ENCODE peak calls at places on chromosome 15, in six cellular contexts. One of them, this sample, is unnamed.

GRCh38 chr15:80342148-80342547 is 62.0 kb upstream of the ARNT2 start:
- DNase-seq in putamen: no peak
- DNase-seq in neural crest cell: no peak
- DNase-seq in activated effector memory CD4-positive, alpha-beta T cell treated with anti-CD3 and anti-CD28 coated beads, Interleukin-2, amount 50 U/mL, for 16 hours: no peak
- DNase-seq in aorta: no peak
- DNase-seq in NCI-H2081: no peak
- DNase-seq in this sample: no peak

GRCh38 chr15:51240066-51240465 is 98.3 kb downstream of the CYP19A1 start:
- DNase-seq in putamen: no peak
- DNase-seq in neural crest cell: no peak
- DNase-seq in activated effector memory CD4-positive, alpha-beta T cell treated with anti-CD3 and anti-CD28 coated beads, Interleukin-2, amount 50 U/mL, for 16 hours: no peak
- DNase-seq in aorta: no peak
- DNase-seq in NCI-H2081: no peak
- DNase-seq in this sample: peak; percentile 26

GRCh38 chr15:82898961-82899360 is 53.6 kb downstream of the HOMER2 start:
- DNase-seq in putamen: no peak
- DNase-seq in neural crest cell: no peak
- DNase-seq in activated effector memory CD4-positive, alpha-beta T cell treated with anti-CD3 and anti-CD28 coated beads, Interleukin-2, amount 50 U/mL, for 16 hours: no peak
- DNase-seq in aorta: no peak
- DNase-seq in NCI-H2081: no peak
- DNase-seq in this sample: no peak

GRCh38 chr15:65323071-65323511 is 18.6 kb downstream of the RNU5B-1 start:
- DNase-seq in putamen: no peak
- DNase-seq in neural crest cell: no peak
- DNase-seq in activated effector memory CD4-positive, alpha-beta T cell treated with anti-CD3 and anti-CD28 coated beads, Interleukin-2, amount 50 U/mL, for 16 hours: no peak
- DNase-seq in aorta: no peak
- DNase-seq in NCI-H2081: peak; percentile 78
- DNase-seq in this sample: peak; percentile 67

GRCh38 chr15:42059661-42060476 is 34.5 kb downstream of the PLA2G4D start:
- DNase-seq in putamen: no peak
- DNase-seq in neural crest cell: peak; percentile 74
- DNase-seq in activated effector memory CD4-positive, alpha-beta T cell treated with anti-CD3 and anti-CD28 coated beads, Interleukin-2, amount 50 U/mL, for 16 hours: peak; percentile 91
- DNase-seq in aorta: peak; percentile 83
- DNase-seq in NCI-H2081: peak; percentile 45
- DNase-seq in this sample: peak; percentile 25

GRCh38 chr15:100501095-100501494 is 27.7 kb downstream of the CERS3 start:
- DNase-seq in putamen: no peak
- DNase-seq in neural crest cell: no peak
- DNase-seq in activated effector memory CD4-positive, alpha-beta T cell treated with anti-CD3 and anti-CD28 coated beads, Interleukin-2, amount 50 U/mL, for 16 hours: no peak
- DNase-seq in aorta: no peak
- DNase-seq in NCI-H2081: no peak
- DNase-seq in this sample: no peak

GRCh38 chr15:56467626-56468025 is 2.7 kb upstream of the MNS1 start:
- DNase-seq in putamen: no peak
- DNase-seq in neural crest cell: no peak
- DNase-seq in activated effector memory CD4-positive, alpha-beta T cell treated with anti-CD3 and anti-CD28 coated beads, Interleukin-2, amount 50 U/mL, for 16 hours: no peak
- DNase-seq in aorta: no peak
- DNase-seq in NCI-H2081: no peak
- DNase-seq in this sample: no peak

GRCh38 chr15:78565951-78566774 is 843 bp downstream of the CHRNA5 start:
- DNase-seq in putamen: no peak
- DNase-seq in neural crest cell: peak; percentile 8
- DNase-seq in activated effector memory CD4-positive, alpha-beta T cell treated with anti-CD3 and anti-CD28 coated beads, Interleukin-2, amount 50 U/mL, for 16 hours: no peak
- DNase-seq in aorta: no peak
- DNase-seq in NCI-H2081: peak; percentile 32
- DNase-seq in this sample: peak; percentile 51

GRCh38 chr15:100879046-100879445 is 585 bp upstream of the ALDH1A3 start:
- DNase-seq in putamen: no peak
- DNase-seq in neural crest cell: no peak
- DNase-seq in activated effector memory CD4-positive, alpha-beta T cell treated with anti-CD3 and anti-CD28 coated beads, Interleukin-2, amount 50 U/mL, for 16 hours: no peak
- DNase-seq in aorta: no peak
- DNase-seq in NCI-H2081: no peak
- DNase-seq in this sample: no peak